ENCODE peak calls at places on chromosomes 3 and 15, in eight cellular contexts. One of them, this sample, is unnamed.

GRCh38 chr3:101781166-101781565 is 2.2 kb downstream of the NXPE3 start:
- DNase-seq in adrenal gland: no peak
- DNase-seq in K562: no peak
- DNase-seq in fibroblast of lung: no peak
- DNase-seq in colonic mucosa: no peak
- DNase-seq in naive thymus-derived CD4-positive, alpha-beta T cell: no peak
- DNase-seq in lung: no peak
- DNase-seq in AG04450: no peak
- DNase-seq in this sample: no peak

GRCh38 chr15:78365931-78366330 is 25.8 kb downstream of the CRABP1 start:
- DNase-seq in adrenal gland: no peak
- DNase-seq in K562: no peak
- DNase-seq in fibroblast of lung: peak; percentile 40
- DNase-seq in colonic mucosa: peak; percentile 72
- DNase-seq in naive thymus-derived CD4-positive, alpha-beta T cell: no peak
- DNase-seq in lung: no peak
- DNase-seq in AG04450: no peak
- DNase-seq in this sample: peak; percentile 62

GRCh38 chr15:93913871-93914270 is 317.5 kb upstream of the MCTP2 start:
- DNase-seq in adrenal gland: no peak
- DNase-seq in K562: no peak
- DNase-seq in fibroblast of lung: no peak
- DNase-seq in colonic mucosa: no peak
- DNase-seq in naive thymus-derived CD4-positive, alpha-beta T cell: no peak
- DNase-seq in lung: no peak
- DNase-seq in AG04450: no peak
- DNase-seq in this sample: no peak

GRCh38 chr3:102163039-102163817 is 271.6 kb upstream of the ZPLD1 start:
- DNase-seq in adrenal gland: no peak
- DNase-seq in K562: no peak
- DNase-seq in fibroblast of lung: peak; percentile 79
- DNase-seq in colonic mucosa: no peak
- DNase-seq in naive thymus-derived CD4-positive, alpha-beta T cell: no peak
- DNase-seq in lung: no peak
- DNase-seq in AG04450: no peak
- DNase-seq in this sample: no peak

GRCh38 chr15:99452728-99453643 is 112.8 kb upstream of the MEF2A start:
- DNase-seq in adrenal gland: peak; percentile 94
- DNase-seq in K562: no peak
- DNase-seq in fibroblast of lung: peak; percentile 67
- DNase-seq in colonic mucosa: peak; percentile 47
- DNase-seq in naive thymus-derived CD4-positive, alpha-beta T cell: peak; percentile 19
- DNase-seq in lung: peak; percentile 80
- DNase-seq in AG04450: no peak
- DNase-seq in this sample: peak; percentile 87

GRCh38 chr3:9552252-9552999 is 1.2 kb downstream of the LHFPL4 start:
- DNase-seq in adrenal gland: peak; percentile 62
- DNase-seq in K562: peak; percentile 78
- DNase-seq in fibroblast of lung: peak; percentile 62
- DNase-seq in colonic mucosa: peak; percentile 38
- DNase-seq in naive thymus-derived CD4-positive, alpha-beta T cell: peak; percentile 51
- DNase-seq in lung: peak; percentile 38
- DNase-seq in AG04450: peak; percentile 4
- DNase-seq in this sample: no peak

GRCh38 chr15:73908030-73908821 is 18.0 kb upstream of the LOXL1 start:
- DNase-seq in adrenal gland: peak; percentile 94
- DNase-seq in K562: peak; percentile 67
- DNase-seq in fibroblast of lung: peak; percentile 54
- DNase-seq in colonic mucosa: peak; percentile 78
- DNase-seq in naive thymus-derived CD4-positive, alpha-beta T cell: peak; percentile 78
- DNase-seq in lung: peak; percentile 76
- DNase-seq in AG04450: no peak
- DNase-seq in this sample: peak; percentile 89

GRCh38 chr3:177026505-177027277 is 170.6 kb downstream of the TBL1XR1 start:
- DNase-seq in adrenal gland: no peak
- DNase-seq in K562: no peak
- DNase-seq in fibroblast of lung: peak; percentile 71
- DNase-seq in colonic mucosa: no peak
- DNase-seq in naive thymus-derived CD4-positive, alpha-beta T cell: no peak
- DNase-seq in lung: no peak
- DNase-seq in AG04450: no peak
- DNase-seq in this sample: no peak

GRCh38 chr3:55322649-55323048 is 164.5 kb downstream of the WNT5A start:
- DNase-seq in adrenal gland: no peak
- DNase-seq in K562: no peak
- DNase-seq in fibroblast of lung: peak; percentile 73
- DNase-seq in colonic mucosa: no peak
- DNase-seq in naive thymus-derived CD4-positive, alpha-beta T cell: no peak
- DNase-seq in lung: no peak
- DNase-seq in AG04450: no peak
- DNase-seq in this sample: no peak

GRCh38 chr3:116971531-116971930 is 262.0 kb downstream of the TUSC7 start:
- DNase-seq in adrenal gland: peak; percentile 80
- DNase-seq in K562: no peak
- DNase-seq in fibroblast of lung: no peak
- DNase-seq in colonic mucosa: no peak
- DNase-seq in naive thymus-derived CD4-positive, alpha-beta T cell: no peak
- DNase-seq in lung: no peak
- DNase-seq in AG04450: no peak
- DNase-seq in this sample: no peak

GRCh38 chr3:10531031-10531430 is 25.6 kb upstream of the ATP2B2 start:
- DNase-seq in adrenal gland: peak; percentile 17
- DNase-seq in K562: no peak
- DNase-seq in fibroblast of lung: no peak
- DNase-seq in colonic mucosa: peak; percentile 4
- DNase-seq in naive thymus-derived CD4-positive, alpha-beta T cell: peak; percentile 4
- DNase-seq in lung: no peak
- DNase-seq in AG04450: no peak
- DNase-seq in this sample: no peak

GRCh38 chr3:95655363-95655986 is 1158.9 kb upstream of the EPHA6 start:
- DNase-seq in adrenal gland: no peak
- DNase-seq in K562: no peak
- DNase-seq in fibroblast of lung: no peak
- DNase-seq in colonic mucosa: no peak
- DNase-seq in naive thymus-derived CD4-positive, alpha-beta T cell: no peak
- DNase-seq in lung: no peak
- DNase-seq in AG04450: no peak
- DNase-seq in this sample: no peak

GRCh38 chr3:195031574-195032003 is 239.4 kb downstream of the XXYLT1 start:
- DNase-seq in adrenal gland: no peak
- DNase-seq in K562: no peak
- DNase-seq in fibroblast of lung: no peak
- DNase-seq in colonic mucosa: no peak
- DNase-seq in naive thymus-derived CD4-positive, alpha-beta T cell: no peak
- DNase-seq in lung: no peak
- DNase-seq in AG04450: no peak
- DNase-seq in this sample: no peak

GRCh38 chr3:193165431-193166120 is 75.4 kb upstream of the PLAAT1 start:
- DNase-seq in adrenal gland: no peak
- DNase-seq in K562: no peak
- DNase-seq in fibroblast of lung: no peak
- DNase-seq in colonic mucosa: no peak
- DNase-seq in naive thymus-derived CD4-positive, alpha-beta T cell: no peak
- DNase-seq in lung: no peak
- DNase-seq in AG04450: no peak
- DNase-seq in this sample: no peak

GRCh38 chr3:115876860-115877646 is 253.7 kb downstream of the GAP43 start:
- DNase-seq in adrenal gland: no peak
- DNase-seq in K562: no peak
- DNase-seq in fibroblast of lung: no peak
- DNase-seq in colonic mucosa: no peak
- DNase-seq in naive thymus-derived CD4-positive, alpha-beta T cell: no peak
- DNase-seq in lung: no peak
- DNase-seq in AG04450: no peak
- DNase-seq in this sample: no peak
- H3K4me3 ChIP-seq in adrenal gland: no peak overlapping the region
- H3K4me3 ChIP-seq in K562: no peak overlapping the region
- H3K4me3 ChIP-seq in fibroblast of lung: no peak overlapping the region
- H3K4me3 ChIP-seq in colonic mucosa: no peak overlapping the region
- H3K4me3 ChIP-seq in naive thymus-derived CD4-positive, alpha-beta T cell: no peak overlapping the region
- H3K4me3 ChIP-seq in lung: no peak overlapping the region
- H3K4me3 ChIP-seq in AG04450: no peak overlapping the region
- H3K4me3 ChIP-seq in this sample: no peak overlapping the region

GRCh38 chr3:167605871-167606270 is 47.9 kb downstream of the WDR49 start:
- DNase-seq in adrenal gland: no peak
- DNase-seq in K562: no peak
- DNase-seq in fibroblast of lung: no peak
- DNase-seq in colonic mucosa: no peak
- DNase-seq in naive thymus-derived CD4-positive, alpha-beta T cell: no peak
- DNase-seq in lung: no peak
- DNase-seq in AG04450: no peak
- DNase-seq in this sample: no peak
- H3K27ac ChIP-seq in adrenal gland: no peak overlapping the region
- H3K27ac ChIP-seq in K562: no peak overlapping the region
- H3K27ac ChIP-seq in fibroblast of lung: no peak overlapping the region
- H3K27ac ChIP-seq in colonic mucosa: no peak overlapping the region
- H3K27ac ChIP-seq in naive thymus-derived CD4-positive, alpha-beta T cell: no peak overlapping the region
- H3K27ac ChIP-seq in lung: no peak overlapping the region
- H3K27ac ChIP-seq in AG04450: no peak overlapping the region
- H3K27ac ChIP-seq in this sample: no peak overlapping the region

DNA sequence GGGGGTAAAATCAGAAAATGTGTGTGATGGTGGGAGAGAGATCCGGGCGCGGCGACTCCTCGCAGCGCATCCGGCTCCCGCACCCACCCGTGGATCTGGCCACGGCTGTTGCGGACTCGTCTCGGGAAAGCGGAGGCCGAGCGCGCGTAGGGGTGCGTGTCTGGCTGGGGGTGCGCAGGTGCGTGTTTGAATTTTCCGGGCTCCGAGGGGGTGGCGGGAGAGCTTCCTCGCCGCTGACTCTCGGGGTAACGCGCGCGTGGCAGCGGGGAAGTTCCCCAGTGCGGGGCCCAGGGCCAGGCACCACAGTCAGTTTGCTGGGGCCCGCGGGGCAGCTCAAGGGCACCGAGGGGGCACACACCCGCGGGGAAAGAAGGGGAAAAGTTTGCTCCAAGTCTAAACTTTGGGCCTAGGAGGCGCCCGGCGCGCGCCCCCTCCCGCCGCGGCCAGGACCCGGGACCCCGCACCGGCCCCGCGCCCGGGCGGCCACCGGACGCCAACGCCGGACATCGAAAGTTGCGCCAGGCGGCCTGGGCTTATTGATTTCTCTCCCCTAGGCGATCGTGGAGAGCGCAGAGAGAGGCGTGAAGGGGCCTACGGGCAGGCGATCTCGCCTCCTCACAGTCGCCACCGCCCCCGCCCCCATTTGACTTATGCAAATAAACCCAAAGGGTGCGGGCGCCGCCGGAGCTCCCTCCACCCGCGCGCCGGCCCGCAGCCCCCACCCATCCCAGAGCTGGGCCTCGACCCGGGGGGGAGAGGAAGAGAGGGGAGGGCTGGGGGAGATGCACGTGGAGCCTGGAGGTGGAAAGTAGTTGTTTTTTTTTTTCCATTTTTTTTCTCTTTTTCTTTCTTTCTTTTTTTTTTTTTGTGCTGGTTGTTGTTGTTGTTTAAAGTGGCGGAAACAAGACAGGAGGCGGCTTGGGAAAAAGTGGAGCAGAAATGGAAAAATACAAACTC is 638 bp downstream of the FOXP1 start:
- DNase-seq in adrenal gland: peak; percentile 81
- DNase-seq in K562: peak; percentile 50
- DNase-seq in fibroblast of lung: peak; percentile 80
- DNase-seq in colonic mucosa: peak; percentile 87
- DNase-seq in naive thymus-derived CD4-positive, alpha-beta T cell: peak; percentile 65
- DNase-seq in lung: peak; percentile 75
- DNase-seq in AG04450: no peak
- DNase-seq in this sample: peak; percentile 83
- H3K4me3 ChIP-seq in adrenal gland: peak overlapping the region; percentile 75
- H3K4me3 ChIP-seq in K562: peak overlapping the region; percentile 65
- H3K4me3 ChIP-seq in fibroblast of lung: peak overlapping the region; percentile 69
- H3K4me3 ChIP-seq in colonic mucosa: peak overlapping the region; percentile 51
- H3K4me3 ChIP-seq in naive thymus-derived CD4-positive, alpha-beta T cell: peak overlapping the region; percentile 76
- H3K4me3 ChIP-seq in lung: peak overlapping the region; percentile 92
- H3K4me3 ChIP-seq in AG04450: peak overlapping the region; percentile 87
- H3K4me3 ChIP-seq in this sample: peak overlapping the region; percentile 89

DNA sequence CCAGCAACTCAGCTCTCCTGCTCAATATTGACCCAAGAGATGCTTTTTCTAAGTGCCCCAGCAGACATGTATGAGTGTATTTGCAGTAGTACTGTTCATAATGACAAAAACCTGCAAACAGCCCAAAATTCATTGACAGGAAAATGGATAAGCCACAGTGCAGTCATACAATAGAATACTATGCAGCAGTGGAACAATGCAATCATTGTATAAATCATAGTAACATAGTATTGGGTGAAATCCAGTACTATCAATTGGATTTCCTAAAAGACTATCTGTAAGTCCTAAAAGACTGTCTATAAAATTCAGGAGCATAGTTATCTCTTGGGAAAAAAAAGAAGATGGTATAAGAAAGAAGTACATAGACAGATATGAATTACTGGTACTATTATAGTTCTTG is 751.3 kb upstream of the LMCD1 start:
- DNase-seq in adrenal gland: no peak
- DNase-seq in K562: no peak
- DNase-seq in fibroblast of lung: no peak
- DNase-seq in colonic mucosa: no peak
- DNase-seq in naive thymus-derived CD4-positive, alpha-beta T cell: no peak
- DNase-seq in lung: no peak
- DNase-seq in AG04450: no peak
- DNase-seq in this sample: no peak
- H3K27ac ChIP-seq in adrenal gland: no peak overlapping the region
- H3K27ac ChIP-seq in K562: no peak overlapping the region
- H3K27ac ChIP-seq in fibroblast of lung: no peak overlapping the region
- H3K27ac ChIP-seq in colonic mucosa: no peak overlapping the region
- H3K27ac ChIP-seq in naive thymus-derived CD4-positive, alpha-beta T cell: no peak overlapping the region
- H3K27ac ChIP-seq in lung: no peak overlapping the region
- H3K27ac ChIP-seq in AG04450: no peak overlapping the region
- H3K27ac ChIP-seq in this sample: no peak overlapping the region

This sample was measured in Peyer's patch.